ENCODE peak calls at places on chromosome X, in seven cellular contexts. D is hypothalamus, S is T1000, W is kidney tubule cell, H is AG08395, M is GM06990, E is neural crest cell. P is an unnamed sample.

GRCh38 chrX:107561468-107562215 is 66.7 kb upstream of the PRPS1 start:
- DNase-seq in E (no peak), H (no peak), M (no peak), D (no peak), S (no peak), W (peak), P (peak)

GRCh38 chrX:4638036-4638435 is 924.6 kb upstream of the PRKX start:
- DNase-seq in H (no peak), E (no peak), M (no peak), S (no peak), W (no peak), D (no peak), P (no peak)

GRCh38 chrX:42530027-42530426 is 247.9 kb downstream of the PPP1R2C start:
- DNase-seq in S (peak), H (peak), M (no peak), E (no peak), D (no peak), W (peak), P (no peak)

GRCh38 chrX:23662853-23663252 is 4.4 kb upstream of the PRDX4 start:
- DNase-seq in H (no peak), S (no peak), W (no peak), M (peak), E (no peak), D (no peak), P (no peak)

GRCh38 chrX:150693782-150694574 is 782 bp downstream of the MTMR1 start:
- DNase-seq in E (no peak), W (peak), D (no peak), H (peak), M (peak), S (peak), P (peak)

GRCh38 chrX:54818221-54818620 is 10.7 kb downstream of the MAGED2 start:
- DNase-seq in H (no peak), S (no peak), E (no peak), D (no peak), M (no peak), W (no peak), P (no peak)

GRCh38 chrX:37785569-37785968 is 5.7 kb downstream of the CYBB start:
- DNase-seq in H (no peak), E (no peak), W (peak), S (no peak), D (no peak), M (no peak), P (no peak)

GRCh38 chrX:137549846-137550534 is 15.9 kb upstream of the ZIC3 start:
- DNase-seq in W (no peak), M (no peak), H (no peak), D (no peak), S (no peak), E (no peak), P (peak)

GRCh38 chrX:139831689-139832456 is 101.0 kb downstream of the ATP11C start:
- DNase-seq in H (peak), W (peak), D (no peak), M (no peak), S (no peak), E (no peak), P (no peak)

GRCh38 chrX:85326234-85327059 is 53.0 kb downstream of the POF1B start:
- DNase-seq in H (no peak), E (no peak), D (no peak), S (no peak), M (no peak), W (no peak), P (no peak)

GRCh38 chrX:70446380-70447350 is 2.0 kb downstream of the DLG3 start:
- DNase-seq in E (no peak), W (no peak), H (no peak), M (no peak), D (no peak), S (no peak), P (no peak)

GRCh38 chrX:65677954-65678469 is 10.6 kb downstream of the MSN start:
- DNase-seq in M (no peak), W (peak), H (peak), S (peak), D (no peak), E (no peak), P (no peak)

GRCh38 chrX:24154490-24155034 is 5.0 kb downstream of the ZFX start:
- DNase-seq in D (no peak), W (no peak), M (no peak), S (no peak), E (no peak), H (no peak), P (no peak)

GRCh38 chrX:149198980-149199732 is 305.9 kb downstream of the IDS start:
- DNase-seq in D (no peak), H (no peak), W (no peak), S (no peak), M (peak), E (no peak), P (no peak)

GRCh38 chrX:107480272-107480671 is 30.8 kb downstream of the FRMPD3 start:
- DNase-seq in W (no peak), S (no peak), H (no peak), D (no peak), M (no peak), E (no peak), P (no peak)

GRCh38 chrX:150421816-150422215 is 58.7 kb downstream of the MAMLD1 start:
- DNase-seq in S (no peak), M (no peak), W (no peak), E (no peak), D (no peak), H (no peak), P (no peak)

GRCh38 chrX:87338510-87338909 is 179.1 kb upstream of the KLHL4 start:
- DNase-seq in H (no peak), M (no peak), D (no peak), S (no peak), E (no peak), W (peak), P (no peak)

GRCh38 chrX:51891821-51892551 is 1.4 kb upstream of the MAGED1 start:
- DNase-seq in D (no peak), H (peak), W (peak), M (no peak), S (no peak), E (no peak), P (no peak)

GRCh38 chrX:11464836-11465458 is 171.7 kb downstream of the AMELX start:
- DNase-seq in M (no peak), E (no peak), W (no peak), H (no peak), D (no peak), S (no peak), P (no peak)

GRCh38 chrX:40418413-40419195 is 162.2 kb upstream of the ATP6AP2 start:
- DNase-seq in D (no peak), W (peak), H (no peak), E (no peak), M (no peak), S (no peak), P (no peak)

GRCh38 chrX:21800344-21800770 is 39.1 kb upstream of the MBTPS2 start:
- DNase-seq in W (peak), M (no peak), D (no peak), S (no peak), H (no peak), E (no peak), P (no peak)

GRCh38 chrX:110568396-110568795 is 209.7 kb downstream of the RTL9 start:
- DNase-seq in H (no peak), D (no peak), S (no peak), E (peak), W (no peak), M (no peak), P (no peak)

GRCh38 chrX:133923548-133923947 is 61.8 kb downstream of the GPC3 start:
- DNase-seq in S (no peak), D (no peak), W (no peak), H (no peak), E (no peak), M (no peak), P (no peak)

GRCh38 chrX:120419465-120419864 is 49.6 kb downstream of the LAMP2 start:
- DNase-seq in W (no peak), M (peak), S (no peak), E (no peak), D (no peak), H (no peak), P (no peak)

GRCh38 chrX:115311666-115312065 is 22.2 kb downstream of the LUZP4 start:
- DNase-seq in E (peak), W (peak), D (peak), S (no peak), H (no peak), M (peak), P (peak)

GRCh38 chrX:54640721-54641120 is 110.7 kb downstream of the GNL3L start:
- DNase-seq in D (no peak), H (no peak), S (no peak), E (no peak), M (no peak), W (no peak), P (no peak)

GRCh38 chrX:39022106-39022505 is 220.8 kb downstream of the MID1IP1 start:
- DNase-seq in M (no peak), S (no peak), W (no peak), E (no peak), D (no peak), H (no peak), P (no peak)

GRCh38 chrX:9647475-9647874 is 118.2 kb downstream of the GPR143 start:
- DNase-seq in M (no peak), H (no peak), D (no peak), W (no peak), S (no peak), E (no peak), P (no peak)

GRCh38 chrX:14673236-14673635 is 143.9 kb downstream of the GLRA2 start:
- DNase-seq in M (no peak), W (peak), E (no peak), D (no peak), H (no peak), S (no peak), P (no peak)